ENCODE peak calls at places on chromosomes 5 and 9, in six cellular contexts. One of them, this sample, is unnamed.

GRCh38 chr9:133429641-133430161 is 7.5 kb downstream of the ADAMTS13 start:
- DNase-seq in stimulated activated CD8-positive, alpha-beta memory T cell treated with anti-CD3 and anti-CD28 coated beads, Interleukin-7, amount 100 ng/mL, for 1 hour: no peak
- DNase-seq in AG08396: peak; percentile 68
- DNase-seq in NCI-H748 treated with DMSO at 0.1 percent for 48 hours: no peak
- DNase-seq in ovary: no peak
- DNase-seq in adipocyte: peak; percentile 10
- DNase-seq in this sample: no peak

GRCh38 chr9:114205171-114206015 is 50.1 kb downstream of the COL27A1 start:
- DNase-seq in stimulated activated CD8-positive, alpha-beta memory T cell treated with anti-CD3 and anti-CD28 coated beads, Interleukin-7, amount 100 ng/mL, for 1 hour: no peak
- DNase-seq in AG08396: no peak
- DNase-seq in NCI-H748 treated with DMSO at 0.1 percent for 48 hours: no peak
- DNase-seq in ovary: no peak
- DNase-seq in adipocyte: no peak
- DNase-seq in this sample: no peak

GRCh38 chr5:32842798-32843531 is 131.8 kb downstream of the NPR3 start:
- DNase-seq in stimulated activated CD8-positive, alpha-beta memory T cell treated with anti-CD3 and anti-CD28 coated beads, Interleukin-7, amount 100 ng/mL, for 1 hour: no peak
- DNase-seq in AG08396: no peak
- DNase-seq in NCI-H748 treated with DMSO at 0.1 percent for 48 hours: no peak
- DNase-seq in ovary: no peak
- DNase-seq in adipocyte: no peak
- DNase-seq in this sample: no peak

GRCh38 chr5:127517110-127517479 is 345 bp upstream of the PRRC1 start:
- DNase-seq in stimulated activated CD8-positive, alpha-beta memory T cell treated with anti-CD3 and anti-CD28 coated beads, Interleukin-7, amount 100 ng/mL, for 1 hour: no peak
- DNase-seq in AG08396: no peak
- DNase-seq in NCI-H748 treated with DMSO at 0.1 percent for 48 hours: peak; percentile 41
- DNase-seq in ovary: no peak
- DNase-seq in adipocyte: no peak
- DNase-seq in this sample: no peak

GRCh38 chr9:114210691-114211276 is 55.4 kb downstream of the COL27A1 start:
- DNase-seq in stimulated activated CD8-positive, alpha-beta memory T cell treated with anti-CD3 and anti-CD28 coated beads, Interleukin-7, amount 100 ng/mL, for 1 hour: no peak
- DNase-seq in AG08396: no peak
- DNase-seq in NCI-H748 treated with DMSO at 0.1 percent for 48 hours: no peak
- DNase-seq in ovary: no peak
- DNase-seq in adipocyte: no peak
- DNase-seq in this sample: no peak

GRCh38 chr5:55897905-55898304 is 46.7 kb downstream of the IL31RA start:
- DNase-seq in stimulated activated CD8-positive, alpha-beta memory T cell treated with anti-CD3 and anti-CD28 coated beads, Interleukin-7, amount 100 ng/mL, for 1 hour: no peak
- DNase-seq in AG08396: peak; percentile 82
- DNase-seq in NCI-H748 treated with DMSO at 0.1 percent for 48 hours: no peak
- DNase-seq in ovary: peak; percentile 36
- DNase-seq in adipocyte: peak; percentile 98
- DNase-seq in this sample: no peak

GRCh38 chr5:95841914-95842812 is 19.6 kb upstream of the GLRX start:
- DNase-seq in stimulated activated CD8-positive, alpha-beta memory T cell treated with anti-CD3 and anti-CD28 coated beads, Interleukin-7, amount 100 ng/mL, for 1 hour: no peak
- DNase-seq in AG08396: peak; percentile 41
- DNase-seq in NCI-H748 treated with DMSO at 0.1 percent for 48 hours: no peak
- DNase-seq in ovary: no peak
- DNase-seq in adipocyte: peak; percentile 54
- DNase-seq in this sample: no peak

GRCh38 chr9:28648723-28649122 is 1075.4 kb upstream of the C9orf72 start:
- DNase-seq in stimulated activated CD8-positive, alpha-beta memory T cell treated with anti-CD3 and anti-CD28 coated beads, Interleukin-7, amount 100 ng/mL, for 1 hour: no peak
- DNase-seq in AG08396: no peak
- DNase-seq in NCI-H748 treated with DMSO at 0.1 percent for 48 hours: no peak
- DNase-seq in ovary: no peak
- DNase-seq in adipocyte: no peak
- DNase-seq in this sample: no peak

GRCh38 chr5:81819556-81820314 is 68.8 kb upstream of the SSBP2 start:
- DNase-seq in stimulated activated CD8-positive, alpha-beta memory T cell treated with anti-CD3 and anti-CD28 coated beads, Interleukin-7, amount 100 ng/mL, for 1 hour: no peak
- DNase-seq in AG08396: peak; percentile 33
- DNase-seq in NCI-H748 treated with DMSO at 0.1 percent for 48 hours: no peak
- DNase-seq in ovary: no peak
- DNase-seq in adipocyte: peak; percentile 69
- DNase-seq in this sample: no peak

GRCh38 chr5:132621699-132622098 is 36.3 kb upstream of the IL13 start:
- DNase-seq in stimulated activated CD8-positive, alpha-beta memory T cell treated with anti-CD3 and anti-CD28 coated beads, Interleukin-7, amount 100 ng/mL, for 1 hour: no peak
- DNase-seq in AG08396: no peak
- DNase-seq in NCI-H748 treated with DMSO at 0.1 percent for 48 hours: no peak
- DNase-seq in ovary: no peak
- DNase-seq in adipocyte: no peak
- DNase-seq in this sample: no peak

GRCh38 chr5:150642567-150642927 is 2.1 kb downstream of the SYNPO start:
- DNase-seq in stimulated activated CD8-positive, alpha-beta memory T cell treated with anti-CD3 and anti-CD28 coated beads, Interleukin-7, amount 100 ng/mL, for 1 hour: no peak
- DNase-seq in AG08396: peak; percentile 86
- DNase-seq in NCI-H748 treated with DMSO at 0.1 percent for 48 hours: no peak
- DNase-seq in ovary: peak; percentile 80
- DNase-seq in adipocyte: peak; percentile 90
- DNase-seq in this sample: no peak

GRCh38 chr9:68955281-68955680 is 58.6 kb downstream of the PRKACG start:
- DNase-seq in stimulated activated CD8-positive, alpha-beta memory T cell treated with anti-CD3 and anti-CD28 coated beads, Interleukin-7, amount 100 ng/mL, for 1 hour: no peak
- DNase-seq in AG08396: no peak
- DNase-seq in NCI-H748 treated with DMSO at 0.1 percent for 48 hours: no peak
- DNase-seq in ovary: no peak
- DNase-seq in adipocyte: no peak
- DNase-seq in this sample: no peak